ENCODE peak calls at places on chromosomes 13 and 19, in seven cellular contexts. One of them, this sample, is unnamed.

GRCh38 chr19:8363803-8364771 is at the start of gene ANGPTL4:
- DNase-seq in AG09309: no peak
- DNase-seq in A549: peak; percentile 69
- DNase-seq in body of pancreas: peak; percentile 70
- DNase-seq in GM12878: no peak
- DNase-seq in epithelial cell of esophagus: peak; percentile 80
- DNase-seq in esophagus squamous epithelium: no peak
- DNase-seq in this sample: no peak

GRCh38 chr19:7295912-7296486 is 1.8 kb upstream of the INSR start:
- DNase-seq in AG09309: no peak
- DNase-seq in A549: no peak
- DNase-seq in body of pancreas: no peak
- DNase-seq in GM12878: no peak
- DNase-seq in epithelial cell of esophagus: no peak
- DNase-seq in esophagus squamous epithelium: no peak
- DNase-seq in this sample: no peak

GRCh38 chr13:97057196-97057595 is 62.9 kb upstream of the OXGR1 start:
- DNase-seq in AG09309: no peak
- DNase-seq in A549: no peak
- DNase-seq in body of pancreas: no peak
- DNase-seq in GM12878: no peak
- DNase-seq in epithelial cell of esophagus: no peak
- DNase-seq in esophagus squamous epithelium: no peak
- DNase-seq in this sample: no peak

GRCh38 chr13:98307392-98307743 is 130.3 kb upstream of the RNF113B start:
- DNase-seq in AG09309: no peak
- DNase-seq in A549: no peak
- DNase-seq in body of pancreas: no peak
- DNase-seq in GM12878: no peak
- DNase-seq in epithelial cell of esophagus: no peak
- DNase-seq in esophagus squamous epithelium: no peak
- DNase-seq in this sample: no peak

GRCh38 chr13:78657699-78658629 is 991 bp downstream of the OBI1 start:
- DNase-seq in AG09309: no peak
- DNase-seq in A549: peak; percentile 13
- DNase-seq in body of pancreas: no peak
- DNase-seq in GM12878: no peak
- DNase-seq in epithelial cell of esophagus: peak; percentile 41
- DNase-seq in esophagus squamous epithelium: no peak
- DNase-seq in this sample: no peak

GRCh38 chr19:6064016-6064702 is 46.1 kb downstream of the RFX2 start:
- DNase-seq in AG09309: no peak
- DNase-seq in A549: no peak
- DNase-seq in body of pancreas: no peak
- DNase-seq in GM12878: no peak
- DNase-seq in epithelial cell of esophagus: peak; percentile 47
- DNase-seq in esophagus squamous epithelium: no peak
- DNase-seq in this sample: peak; percentile 72

GRCh38 chr13:29978211-29978610 is 127.8 kb upstream of the UBL3 start:
- DNase-seq in AG09309: no peak
- DNase-seq in A549: no peak
- DNase-seq in body of pancreas: no peak
- DNase-seq in GM12878: no peak
- DNase-seq in epithelial cell of esophagus: peak; percentile 64
- DNase-seq in esophagus squamous epithelium: no peak
- DNase-seq in this sample: no peak

GRCh38 chr19:21358768-21359451 is at the start of gene ZNF738:
- DNase-seq in AG09309: peak; percentile 82
- DNase-seq in A549: peak; percentile 3
- DNase-seq in body of pancreas: peak; percentile 91
- DNase-seq in GM12878: peak; percentile 86
- DNase-seq in epithelial cell of esophagus: peak; percentile 96
- DNase-seq in esophagus squamous epithelium: peak; percentile 50
- DNase-seq in this sample: peak; percentile 94

GRCh38 chr19:7685546-7686445 is 5.2 kb downstream of the TRAPPC5 start:
- DNase-seq in AG09309: no peak
- DNase-seq in A549: no peak
- DNase-seq in body of pancreas: no peak
- DNase-seq in GM12878: no peak
- DNase-seq in epithelial cell of esophagus: no peak
- DNase-seq in esophagus squamous epithelium: no peak
- DNase-seq in this sample: no peak

GRCh38 chr13:37429976-37430375 is 168.6 kb downstream of the POSTN start:
- DNase-seq in AG09309: peak; percentile 79
- DNase-seq in A549: no peak
- DNase-seq in body of pancreas: no peak
- DNase-seq in GM12878: no peak
- DNase-seq in epithelial cell of esophagus: peak; percentile 74
- DNase-seq in esophagus squamous epithelium: no peak
- DNase-seq in this sample: no peak

GRCh38 chr13:81140675-81141074 is 799.7 kb upstream of the SPRY2 start:
- DNase-seq in AG09309: no peak
- DNase-seq in A549: no peak
- DNase-seq in body of pancreas: no peak
- DNase-seq in GM12878: no peak
- DNase-seq in epithelial cell of esophagus: no peak
- DNase-seq in esophagus squamous epithelium: no peak
- DNase-seq in this sample: no peak

GRCh38 chr13:49904729-49905456 is 31.2 kb downstream of the SPRYD7 start:
- DNase-seq in AG09309: no peak
- DNase-seq in A549: no peak
- DNase-seq in body of pancreas: no peak
- DNase-seq in GM12878: no peak
- DNase-seq in epithelial cell of esophagus: no peak
- DNase-seq in esophagus squamous epithelium: no peak
- DNase-seq in this sample: no peak

GRCh38 chr19:3411636-3412035 is 45.3 kb downstream of the NFIC start:
- DNase-seq in AG09309: no peak
- DNase-seq in A549: no peak
- DNase-seq in body of pancreas: peak; percentile 49
- DNase-seq in GM12878: no peak
- DNase-seq in epithelial cell of esophagus: no peak
- DNase-seq in esophagus squamous epithelium: no peak
- DNase-seq in this sample: no peak

GRCh38 chr19:55088543-55089265 is 13.0 kb downstream of the EPS8L1 start:
- DNase-seq in AG09309: no peak
- DNase-seq in A549: peak; percentile 81
- DNase-seq in body of pancreas: peak; percentile 69
- DNase-seq in GM12878: no peak
- DNase-seq in epithelial cell of esophagus: peak; percentile 61
- DNase-seq in esophagus squamous epithelium: no peak
- DNase-seq in this sample: no peak

GRCh38 chr19:39223703-39224279 is 19.7 kb upstream of the SYCN start:
- DNase-seq in AG09309: no peak
- DNase-seq in A549: peak; percentile 74
- DNase-seq in body of pancreas: no peak
- DNase-seq in GM12878: no peak
- DNase-seq in epithelial cell of esophagus: peak; percentile 47
- DNase-seq in esophagus squamous epithelium: no peak
- DNase-seq in this sample: no peak

GRCh38 chr13:85509512-85509911 is 289.7 kb downstream of the SLITRK6 start:
- DNase-seq in AG09309: no peak
- DNase-seq in A549: no peak
- DNase-seq in body of pancreas: no peak
- DNase-seq in GM12878: no peak
- DNase-seq in epithelial cell of esophagus: peak; percentile 89
- DNase-seq in esophagus squamous epithelium: no peak
- DNase-seq in this sample: no peak

GRCh38 chr13:41563501-41564001 is 106.2 kb downstream of the RGCC start:
- DNase-seq in AG09309: peak; percentile 17
- DNase-seq in A549: no peak
- DNase-seq in body of pancreas: no peak
- DNase-seq in GM12878: no peak
- DNase-seq in epithelial cell of esophagus: peak; percentile 43
- DNase-seq in esophagus squamous epithelium: no peak
- DNase-seq in this sample: no peak

GRCh38 chr13:52949044-52949443 is 79.6 kb upstream of the OLFM4 start:
- DNase-seq in AG09309: no peak
- DNase-seq in A549: no peak
- DNase-seq in body of pancreas: no peak
- DNase-seq in GM12878: no peak
- DNase-seq in epithelial cell of esophagus: no peak
- DNase-seq in esophagus squamous epithelium: no peak
- DNase-seq in this sample: no peak

GRCh38 chr13:97911311-97912138 is 42.0 kb upstream of the IPO5 start:
- DNase-seq in AG09309: no peak
- DNase-seq in A549: peak; percentile 17
- DNase-seq in body of pancreas: peak; percentile 8
- DNase-seq in GM12878: no peak
- DNase-seq in epithelial cell of esophagus: peak; percentile 56
- DNase-seq in esophagus squamous epithelium: no peak
- DNase-seq in this sample: no peak

GRCh38 chr13:52348081-52348480 is 57.9 kb downstream of the THSD1 start:
- DNase-seq in AG09309: peak; percentile 88
- DNase-seq in A549: no peak
- DNase-seq in body of pancreas: peak; percentile 7
- DNase-seq in GM12878: no peak
- DNase-seq in epithelial cell of esophagus: peak; percentile 26
- DNase-seq in esophagus squamous epithelium: no peak
- DNase-seq in this sample: no peak

GRCh38 chr13:23365652-23366051 is 67.8 kb downstream of the SACS start:
- DNase-seq in AG09309: no peak
- DNase-seq in A549: no peak
- DNase-seq in body of pancreas: no peak
- DNase-seq in GM12878: no peak
- DNase-seq in epithelial cell of esophagus: no peak
- DNase-seq in esophagus squamous epithelium: no peak
- DNase-seq in this sample: no peak

GRCh38 chr19:19485998-19486290 is 29.4 kb downstream of the TSSK6 start:
- DNase-seq in AG09309: no peak
- DNase-seq in A549: no peak
- DNase-seq in body of pancreas: no peak
- DNase-seq in GM12878: no peak
- DNase-seq in epithelial cell of esophagus: no peak
- DNase-seq in esophagus squamous epithelium: no peak
- DNase-seq in this sample: no peak

GRCh38 chr13:83752141-83752540 is 130.1 kb downstream of the SLITRK1 start:
- DNase-seq in AG09309: peak; percentile 13
- DNase-seq in A549: no peak
- DNase-seq in body of pancreas: no peak
- DNase-seq in GM12878: no peak
- DNase-seq in epithelial cell of esophagus: peak; percentile 49
- DNase-seq in esophagus squamous epithelium: no peak
- DNase-seq in this sample: no peak

GRCh38 chr19:47512183-47512947 is 2.5 kb downstream of the NAPA start:
- DNase-seq in AG09309: peak; percentile 31
- DNase-seq in A549: no peak
- DNase-seq in body of pancreas: peak; percentile 92
- DNase-seq in GM12878: no peak
- DNase-seq in epithelial cell of esophagus: peak; percentile 43
- DNase-seq in esophagus squamous epithelium: no peak
- DNase-seq in this sample: no peak

GRCh38 chr19:13082192-13083007 is 20.3 kb downstream of the LYL1 start:
- DNase-seq in AG09309: no peak
- DNase-seq in A549: peak; percentile 61
- DNase-seq in body of pancreas: no peak
- DNase-seq in GM12878: no peak
- DNase-seq in epithelial cell of esophagus: no peak
- DNase-seq in esophagus squamous epithelium: no peak
- DNase-seq in this sample: no peak
- TF ChIP-seq CTCF in AG09309: peak; percentile 17
- TF ChIP-seq CTCF in A549: peak; percentile 22
- TF ChIP-seq CTCF in body of pancreas: no peak
- TF ChIP-seq CTCF in GM12878: no peak
- TF ChIP-seq CTCF in epithelial cell of esophagus: no peak
- TF ChIP-seq CTCF in esophagus squamous epithelium: no peak
- TF ChIP-seq CTCF in this sample: no peak

GRCh38 chr19:45600340-45600885 is 1.6 kb downstream of the GPR4 start:
- DNase-seq in AG09309: no peak
- DNase-seq in A549: no peak
- DNase-seq in body of pancreas: no peak
- DNase-seq in GM12878: no peak
- DNase-seq in epithelial cell of esophagus: no peak
- DNase-seq in esophagus squamous epithelium: no peak
- DNase-seq in this sample: no peak
- H3K4me3 ChIP-seq in AG09309: no peak overlapping the region
- H3K4me3 ChIP-seq in A549: no peak overlapping the region
- H3K4me3 ChIP-seq in body of pancreas: no peak overlapping the region
- H3K4me3 ChIP-seq in GM12878: no peak overlapping the region
- H3K4me3 ChIP-seq in epithelial cell of esophagus: no peak overlapping the region
- H3K4me3 ChIP-seq in esophagus squamous epithelium: peak overlapping the region; percentile 56
- H3K4me3 ChIP-seq in this sample: peak overlapping the region; percentile 58

GRCh38 chr13:111503905-111504695 is 183.7 kb downstream of the TEX29 start:
- DNase-seq in AG09309: no peak
- DNase-seq in A549: no peak
- DNase-seq in body of pancreas: no peak
- DNase-seq in GM12878: no peak
- DNase-seq in epithelial cell of esophagus: peak; percentile 0
- DNase-seq in esophagus squamous epithelium: no peak
- DNase-seq in this sample: no peak

GRCh38 chr13:111506621-111507020 is 186.2 kb downstream of the TEX29 start:
- DNase-seq in AG09309: no peak
- DNase-seq in A549: no peak
- DNase-seq in body of pancreas: no peak
- DNase-seq in GM12878: no peak
- DNase-seq in epithelial cell of esophagus: no peak
- DNase-seq in esophagus squamous epithelium: no peak
- DNase-seq in this sample: no peak

GRCh38 chr13:111506131-111506530 is 185.7 kb downstream of the TEX29 start:
- DNase-seq in AG09309: no peak
- DNase-seq in A549: no peak
- DNase-seq in body of pancreas: no peak
- DNase-seq in GM12878: no peak
- DNase-seq in epithelial cell of esophagus: no peak
- DNase-seq in esophagus squamous epithelium: no peak
- DNase-seq in this sample: no peak

GRCh38 chr13:111503376-111503775 is 182.9 kb downstream of the TEX29 start:
- DNase-seq in AG09309: no peak
- DNase-seq in A549: no peak
- DNase-seq in body of pancreas: no peak
- DNase-seq in GM12878: no peak
- DNase-seq in epithelial cell of esophagus: no peak
- DNase-seq in esophagus squamous epithelium: no peak
- DNase-seq in this sample: no peak

DNA sequence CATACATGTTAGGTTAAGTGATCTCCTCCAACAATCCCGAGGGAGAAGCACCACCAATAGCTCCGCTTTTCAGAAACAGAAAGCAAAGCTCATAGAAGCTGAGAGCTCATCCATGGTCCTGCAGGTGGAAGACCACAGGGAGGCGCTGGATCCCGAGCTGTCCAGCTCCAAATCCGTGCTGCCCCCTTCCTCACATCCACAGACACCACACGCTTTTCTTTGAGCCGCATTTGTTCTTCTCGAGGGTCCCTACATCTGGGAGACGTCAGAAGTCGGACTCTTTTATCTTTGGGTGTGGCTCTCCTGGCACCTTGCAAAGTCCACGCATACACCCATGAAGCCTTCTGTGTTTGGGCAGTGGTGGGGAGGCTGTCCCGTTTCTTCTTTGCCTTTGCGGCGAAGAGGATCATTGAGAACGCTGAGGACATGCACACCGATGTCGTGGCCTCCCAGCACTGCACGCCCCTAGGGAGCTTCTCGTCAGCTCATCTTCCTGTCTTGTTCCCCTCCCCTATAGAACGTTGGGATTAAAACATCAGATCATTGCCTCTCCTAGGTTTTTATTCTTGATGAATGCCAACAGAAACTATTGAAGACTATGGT is 184.8 kb downstream of the TEX29 start:
- DNase-seq in AG09309: no peak
- DNase-seq in A549: peak; percentile 18
- DNase-seq in body of pancreas: no peak
- DNase-seq in GM12878: no peak
- DNase-seq in epithelial cell of esophagus: no peak
- DNase-seq in esophagus squamous epithelium: no peak
- DNase-seq in this sample: no peak
- TF ChIP-seq CTCF in AG09309: no peak
- TF ChIP-seq CTCF in A549: peak; percentile 13
- TF ChIP-seq CTCF in body of pancreas: no peak
- TF ChIP-seq CTCF in GM12878: peak; percentile 4
- TF ChIP-seq CTCF in epithelial cell of esophagus: no peak
- TF ChIP-seq CTCF in esophagus squamous epithelium: no peak
- TF ChIP-seq CTCF in this sample: no peak

GRCh38 chr19:16573925-16574324 is 1.7 kb upstream of the SLC35E1 start:
- DNase-seq in AG09309: no peak
- DNase-seq in A549: no peak
- DNase-seq in body of pancreas: no peak
- DNase-seq in GM12878: no peak
- DNase-seq in epithelial cell of esophagus: no peak
- DNase-seq in esophagus squamous epithelium: no peak
- DNase-seq in this sample: no peak
- H3K4me3 ChIP-seq in AG09309: no peak overlapping the region
- H3K4me3 ChIP-seq in A549: no peak overlapping the region
- H3K4me3 ChIP-seq in body of pancreas: no peak overlapping the region
- H3K4me3 ChIP-seq in GM12878: peak overlapping the region; percentile 97
- H3K4me3 ChIP-seq in epithelial cell of esophagus: no peak overlapping the region
- H3K4me3 ChIP-seq in esophagus squamous epithelium: peak overlapping the region; percentile 85
- H3K4me3 ChIP-seq in this sample: peak overlapping the region; percentile 81